ENCODE peak calls at places on chromosomes 6 and 20, in four cellular contexts. F, R, Y and O are unnamed samples.

GRCh38 chr20:40497781-40498691 is 191.0 kb downstream of the MAFB start:
- DNase-seq in F (no peak), R (peak), Y (no peak), O (no peak)

GRCh38 chr6:163419413-163420314 is 5.1 kb downstream of the QKI start:
- DNase-seq in F (no peak), R (no peak), Y (no peak), O (no peak)

GRCh38 chr6:4615891-4616290 is 160.3 kb upstream of the CDYL start:
- DNase-seq in F (no peak), R (no peak), Y (no peak), O (no peak)

GRCh38 chr6:113363866-113364265 is 493.3 kb upstream of the MARCKS start:
- DNase-seq in F (no peak), R (no peak), Y (no peak), O (no peak)

GRCh38 chr6:4301871-4302270 is 166.5 kb upstream of the ECI2 start:
- DNase-seq in F (no peak), R (no peak), Y (no peak), O (no peak)

GRCh38 chr20:21265457-21266190 is 37.5 kb upstream of the XRN2 start:
- DNase-seq in F (no peak), R (no peak), Y (no peak), O (no peak)

GRCh38 chr6:112066606-112067005 is 12.7 kb downstream of the CCN6 start:
- DNase-seq in F (no peak), R (no peak), Y (no peak), O (no peak)

GRCh38 chr20:24950836-24951525 is 1.9 kb downstream of the CST7 start:
- DNase-seq in F (peak), R (no peak), Y (peak), O (no peak)

GRCh38 chr20:45588800-45589199 is 9.7 kb upstream of the WFDC8 start:
- DNase-seq in F (no peak), R (no peak), Y (no peak), O (no peak)

GRCh38 chr20:46638367-46639274 is 12.6 kb downstream of the SLC13A3 start:
- DNase-seq in F (peak), R (no peak), Y (no peak), O (no peak)

GRCh38 chr20:63135411-63135810 is 80.5 kb downstream of the YTHDF1 start:
- DNase-seq in F (no peak), R (no peak), Y (no peak), O (no peak)

GRCh38 chr6:1424306-1424927 is 35.0 kb downstream of the FOXF2 start:
- DNase-seq in F (no peak), R (peak), Y (peak), O (peak)

GRCh38 chr6:25713802-25714201 is 40.7 kb upstream of the SLC17A4 start:
- DNase-seq in F (no peak), R (no peak), Y (no peak), O (no peak)

GRCh38 chr20:13580725-13581124 is 58.0 kb downstream of the TASP1 start:
- DNase-seq in F (no peak), R (no peak), Y (no peak), O (no peak)

GRCh38 chr6:169158182-169158573 is 95.5 kb downstream of the THBS2 start:
- DNase-seq in F (no peak), R (no peak), Y (no peak), O (no peak)